ENCODE peak calls at places on chromosomes 2 and 18, in ten cellular contexts. U, K, W, G, N, F, O, Q, Z and D are unnamed samples.

GRCh38 chr18:2914844-2915243 is 68.0 kb downstream of the EMILIN2 start:
- DNase-seq in U (no peak), K (no peak), W (no peak), G (no peak), N (peak), F (no peak), O (no peak), Q (no peak), Z (no peak), D (no peak)

GRCh38 chr2:9975805-9976447 is 24.4 kb downstream of the GRHL1 start:
- DNase-seq in U (no peak), K (no peak), W (peak), G (no peak), N (no peak), F (no peak), O (no peak), Q (peak), Z (peak), D (no peak)

GRCh38 chr2:162885281-162886070 is 46.9 kb upstream of the KCNH7 start:
- DNase-seq in U (no peak), K (no peak), W (no peak), G (no peak), N (no peak), F (no peak), O (no peak), Q (no peak), Z (no peak), D (no peak)

GRCh38 chr2:135963841-135964240 is 21.6 kb downstream of the DARS1 start:
- DNase-seq in U (no peak), K (no peak), W (no peak), G (no peak), N (no peak), F (no peak), O (no peak), Q (no peak), Z (peak), D (no peak)

GRCh38 chr2:213288913-213289700 is 4.8 kb downstream of the SPAG16 start:
- DNase-seq in U (no peak), K (no peak), W (no peak), G (no peak), N (no peak), F (no peak), O (no peak), Q (peak), Z (no peak), D (no peak)

GRCh38 chr2:133331437-133331836 is 236.8 kb downstream of the NCKAP5 start:
- DNase-seq in U (no peak), K (no peak), W (no peak), G (no peak), N (no peak), F (no peak), O (no peak), Q (no peak), Z (no peak), D (no peak)

GRCh38 chr2:240895656-240896388 is at the start of gene MAB21L4:
- DNase-seq in U (no peak), K (no peak), W (peak), G (no peak), N (no peak), F (no peak), O (no peak), Q (peak), Z (no peak), D (no peak)

GRCh38 chr18:43916984-43917383 is 639.7 kb upstream of the SYT4 start:
- DNase-seq in U (no peak), K (no peak), W (no peak), G (no peak), N (no peak), F (no peak), O (no peak), Q (no peak), Z (no peak), D (no peak)

GRCh38 chr2:202965810-202966454 is 48.7 kb upstream of the NBEAL1 start:
- DNase-seq in U (no peak), K (no peak), W (peak), G (no peak), N (no peak), F (no peak), O (no peak), Q (no peak), Z (peak), D (peak)

GRCh38 chr2:238009563-238009962 is 42.7 kb downstream of the UBE2F start:
- DNase-seq in U (no peak), K (no peak), W (no peak), G (no peak), N (no peak), F (no peak), O (peak), Q (no peak), Z (no peak), D (no peak)

GRCh38 chr2:112065966-112066365 is 10.9 kb downstream of the TMEM87B start:
- DNase-seq in U (no peak), K (no peak), W (peak), G (no peak), N (no peak), F (no peak), O (no peak), Q (peak), Z (peak), D (no peak)

GRCh38 chr2:240304746-240305161 is 130.7 kb upstream of the GPC1 start:
- DNase-seq in U (no peak), K (no peak), W (no peak), G (no peak), N (peak), F (no peak), O (no peak), Q (no peak), Z (no peak), D (no peak)

GRCh38 chr2:122988395-122989221 is 1036.5 kb upstream of the CNTNAP5 start:
- DNase-seq in U (no peak), K (no peak), W (no peak), G (no peak), N (no peak), F (no peak), O (no peak), Q (no peak), Z (no peak), D (no peak)

GRCh38 chr2:99066075-99066557 is 75.4 kb upstream of the C2orf15 start:
- DNase-seq in U (peak), K (no peak), W (peak), G (no peak), N (no peak), F (no peak), O (no peak), Q (peak), Z (peak), D (peak)

GRCh38 chr2:160114020-160114419 is 51.6 kb upstream of the PLA2R1 start:
- DNase-seq in U (no peak), K (no peak), W (no peak), G (no peak), N (no peak), F (no peak), O (no peak), Q (no peak), Z (no peak), D (no peak)

GRCh38 chr2:197994751-197995150 is 190.4 kb downstream of the PLCL1 start:
- DNase-seq in U (no peak), K (no peak), W (no peak), G (no peak), N (no peak), F (no peak), O (no peak), Q (no peak), Z (no peak), D (no peak)

GRCh38 chr2:35858216-35858615 is 497.4 kb upstream of the CRIM1 start:
- DNase-seq in U (no peak), K (no peak), W (no peak), G (no peak), N (no peak), F (no peak), O (no peak), Q (no peak), Z (no peak), D (no peak)

GRCh38 chr18:25876334-25876979 is 214.0 kb downstream of the SS18 start:
- DNase-seq in U (no peak), K (no peak), W (no peak), G (no peak), N (no peak), F (no peak), O (no peak), Q (no peak), Z (no peak), D (no peak)

GRCh38 chr18:32018331-32019250 is at the start of gene RNF125:
- DNase-seq in U (peak), K (peak), W (peak), G (peak), N (peak), F (peak), O (peak), Q (peak), Z (peak), D (peak)

GRCh38 chr18:42157878-42158277 is 202.8 kb downstream of the PIK3C3 start:
- DNase-seq in U (no peak), K (no peak), W (no peak), G (no peak), N (no peak), F (no peak), O (peak), Q (no peak), Z (no peak), D (no peak)

GRCh38 chr18:8552151-8552550 is 57.1 kb upstream of the RAB12 start:
- DNase-seq in U (no peak), K (no peak), W (no peak), G (no peak), N (no peak), F (no peak), O (no peak), Q (no peak), Z (no peak), D (no peak)

GRCh38 chr2:151289972-151290335 is 486 bp upstream of the NMI start:
- DNase-seq in U (no peak), K (no peak), W (peak), G (no peak), N (no peak), F (peak), O (no peak), Q (peak), Z (peak), D (no peak)

GRCh38 chr2:28348149-28348567 is 44.5 kb upstream of the FOSL2 start:
- DNase-seq in U (no peak), K (no peak), W (no peak), G (peak), N (no peak), F (peak), O (no peak), Q (no peak), Z (no peak), D (no peak)

GRCh38 chr2:24827321-24828261 is 34.4 kb downstream of the CENPO start:
- DNase-seq in U (peak), K (peak), W (peak), G (peak), N (peak), F (peak), O (peak), Q (peak), Z (peak), D (peak)

GRCh38 chr2:147712051-147712450 is 132.8 kb upstream of the ACVR2A start:
- DNase-seq in U (no peak), K (no peak), W (no peak), G (no peak), N (no peak), F (no peak), O (no peak), Q (no peak), Z (no peak), D (no peak)

GRCh38 chr2:24745825-24746224 is 47.4 kb downstream of the PTRHD1 start:
- DNase-seq in U (no peak), K (no peak), W (no peak), G (no peak), N (no peak), F (no peak), O (no peak), Q (no peak), Z (no peak), D (no peak)

GRCh38 chr2:19140463-19141208 is 217.8 kb downstream of the OSR1 start:
- DNase-seq in U (no peak), K (no peak), W (peak), G (no peak), N (no peak), F (no peak), O (no peak), Q (peak), Z (peak), D (no peak)

GRCh38 chr2:215737496-215737895 is 275.9 kb downstream of the MREG start:
- DNase-seq in U (no peak), K (no peak), W (no peak), G (no peak), N (no peak), F (no peak), O (no peak), Q (no peak), Z (no peak), D (no peak)

GRCh38 chr2:215738360-215738759 is 275.0 kb downstream of the MREG start:
- DNase-seq in U (no peak), K (no peak), W (no peak), G (no peak), N (no peak), F (no peak), O (no peak), Q (no peak), Z (no peak), D (no peak)

GRCh38 chr2:215731108-215731507 is 282.2 kb downstream of the MREG start:
- DNase-seq in U (no peak), K (no peak), W (no peak), G (no peak), N (no peak), F (no peak), O (no peak), Q (no peak), Z (no peak), D (no peak)

GRCh38 chr2:215740071-215740470 is 273.3 kb downstream of the MREG start:
- DNase-seq in U (no peak), K (no peak), W (no peak), G (no peak), N (no peak), F (no peak), O (no peak), Q (no peak), Z (no peak), D (no peak)

DNA sequence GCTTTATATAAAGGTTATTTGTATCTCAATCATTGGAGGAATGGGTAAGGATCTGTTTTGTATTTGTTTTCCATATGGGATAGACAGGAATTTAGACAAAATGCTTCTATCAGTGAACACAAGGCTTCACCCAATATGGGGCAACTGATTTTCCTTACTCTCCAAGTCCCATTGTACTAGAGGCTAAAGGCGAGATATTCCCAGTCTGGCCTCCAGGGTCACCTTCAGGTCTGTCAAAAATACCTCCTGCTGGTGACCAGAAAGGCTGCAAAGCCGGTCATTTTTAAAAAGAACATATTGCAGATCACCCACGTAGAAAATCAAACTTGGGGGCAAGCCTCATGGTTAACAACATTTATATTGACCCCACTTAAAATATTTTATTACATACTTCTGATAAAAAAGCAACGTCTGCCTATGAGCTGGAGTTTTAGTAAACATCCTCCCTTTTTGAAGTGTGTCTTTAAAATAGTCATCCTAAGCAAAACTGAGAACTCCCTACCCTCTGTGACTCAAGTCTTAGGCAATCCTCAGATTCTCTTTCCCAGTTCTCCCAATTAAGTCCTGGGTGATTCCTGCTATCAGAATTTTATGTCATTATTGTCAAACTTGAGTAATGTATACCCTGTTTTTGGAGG is 276.6 kb downstream of the MREG start:
- DNase-seq in U (no peak), K (no peak), W (peak), G (no peak), N (no peak), F (no peak), O (no peak), Q (no peak), Z (peak), D (no peak)
- TF ChIP-seq CTCF in U (no peak), K (no peak), W (peak), G (no peak), N (peak), F (no peak), O (no peak), Q (peak), Z (peak), D (no peak)

GRCh38 chr18:65768379-65768778 is 17.6 kb downstream of the CDH7 start:
- DNase-seq in U (no peak), K (no peak), W (no peak), G (no peak), N (no peak), F (no peak), O (no peak), Q (no peak), Z (no peak), D (no peak)

GRCh38 chr18:65769653-65770052 is 18.8 kb downstream of the CDH7 start:
- DNase-seq in U (no peak), K (no peak), W (no peak), G (no peak), N (no peak), F (no peak), O (no peak), Q (no peak), Z (no peak), D (no peak)
- TF ChIP-seq CTCF in U (no peak), K (no peak), W (no peak), G (no peak), N (no peak), F (no peak), O (no peak), Q (no peak), Z (no peak), D (no peak)

DNA sequence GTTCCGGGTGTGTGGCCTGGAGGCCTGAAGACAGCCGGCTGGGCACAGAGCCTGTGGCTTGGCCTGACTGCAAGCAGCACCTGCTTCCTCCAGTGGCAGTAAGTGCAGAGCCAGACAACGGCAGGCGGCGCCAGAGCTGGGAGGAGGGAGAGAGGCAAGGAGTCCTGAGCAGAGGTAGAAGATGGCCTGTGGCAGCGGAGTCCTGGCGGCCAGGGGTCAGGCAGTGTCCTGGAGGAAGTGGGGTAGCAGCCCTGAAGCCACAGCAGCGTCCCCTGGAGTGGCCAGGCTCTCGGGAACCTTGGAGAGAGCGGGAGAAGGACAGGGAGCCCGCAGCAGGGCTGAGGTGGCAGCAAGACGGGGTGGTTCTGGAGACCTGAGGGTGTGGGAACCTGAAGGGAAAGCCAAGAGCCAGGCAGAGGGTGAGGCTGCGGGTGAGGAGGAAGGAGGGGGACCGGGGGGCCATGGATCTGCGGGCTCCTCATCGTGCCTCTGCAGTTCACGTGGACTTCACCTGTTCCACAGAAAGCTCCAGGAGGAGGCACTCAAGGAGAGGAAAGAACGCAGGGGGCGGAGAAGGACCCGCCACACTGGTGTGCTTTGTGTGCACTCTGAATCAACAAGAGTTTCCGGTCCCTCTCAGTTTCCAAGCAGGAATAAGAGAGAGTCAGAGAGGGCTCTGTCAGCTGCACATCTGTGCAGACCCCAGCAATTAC is 85.9 kb downstream of the USP40 start:
- DNase-seq in U (no peak), K (no peak), W (no peak), G (no peak), N (peak), F (no peak), O (no peak), Q (no peak), Z (no peak), D (no peak)
- TF ChIP-seq CTCF in U (no peak), K (no peak), W (peak), G (no peak), N (peak), F (no peak), O (no peak), Q (no peak), Z (no peak), D (no peak)

DNA sequence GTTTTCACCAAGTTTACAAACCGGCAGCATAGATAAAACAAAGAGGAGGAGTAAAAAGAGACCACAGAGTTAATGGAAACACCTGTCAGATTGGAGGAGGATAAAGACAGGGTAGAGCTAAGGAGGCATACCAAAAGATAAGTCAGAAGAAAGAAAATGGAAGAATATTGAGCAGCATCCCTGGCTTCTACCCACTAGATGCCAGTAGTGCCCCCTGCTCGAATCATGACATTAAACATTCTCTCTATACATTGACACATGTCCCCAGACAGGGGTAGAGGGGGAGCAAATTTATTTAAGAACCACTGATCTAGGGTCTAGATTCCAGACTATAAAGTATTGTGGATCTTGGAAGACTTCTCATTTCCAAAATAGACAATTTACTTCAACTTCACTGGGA is 159.8 kb upstream of the ETAA1 start:
- DNase-seq in U (no peak), K (no peak), W (no peak), G (no peak), N (no peak), F (no peak), O (no peak), Q (no peak), Z (no peak), D (no peak)
- TF ChIP-seq CTCF in U (no peak), K (no peak), W (peak), G (no peak), N (peak), F (no peak), O (no peak), Q (peak), Z (peak), D (no peak)

GRCh38 chr2:230155359-230155758 is 64.4 kb downstream of the SP110 start:
- DNase-seq in U (no peak), K (no peak), W (no peak), G (no peak), N (no peak), F (no peak), O (no peak), Q (no peak), Z (no peak), D (no peak)
- TF ChIP-seq CTCF in U (no peak), K (no peak), W (no peak), G (no peak), N (no peak), F (no peak), O (no peak), Q (no peak), Z (no peak), D (no peak)

GRCh38 chr2:75464348-75464946 is 96.3 kb downstream of the EVA1A start:
- DNase-seq in U (no peak), K (no peak), W (peak), G (no peak), N (no peak), F (no peak), O (no peak), Q (no peak), Z (peak), D (no peak)
- TF ChIP-seq CTCF in U (peak), K (no peak), W (peak), G (no peak), N (peak), F (no peak), O (peak), Q (peak), Z (peak), D (no peak)